ENCODE peak calls at places on chromosomes 4 and X, in ten cellular contexts. J is foreskin fibroblast, B is left lung, Y is fibroblast of lung, O is lower lobe of right lung, N is tibial nerve, A is AG04449, G is cardiac muscle cell, Q is hepatocyte, L is H9. D is an unnamed sample.

GRCh38 chr4:15003441-15003890 is 1.2 kb downstream of the CPEB2 start:
- DNase-seq in J (peak; percentile 71), B (peak; percentile 92), Y (peak; percentile 37), O (peak; percentile 79), N (peak; percentile 20), A (no peak), G (peak; percentile 53), Q (peak; percentile 82), L (peak; percentile 52), D (peak; percentile 93)

GRCh38 chr4:166527500-166527899 is 654.5 kb downstream of the TLL1 start:
- DNase-seq in J (peak; percentile 77), B (no peak), Y (peak; percentile 77), O (no peak), N (no peak), A (peak; percentile 29), G (peak; percentile 23), Q (no peak), L (peak; percentile 35), D (no peak)

GRCh38 chr4:87073187-87073569 is 138.4 kb downstream of the AFF1 start:
- DNase-seq in J (no peak), B (no peak), Y (no peak), O (no peak), N (no peak), A (no peak), G (no peak), Q (no peak), L (no peak), D (no peak)

GRCh38 chrX:20471483-20471882 is 204.8 kb upstream of the RPS6KA3 start:
- DNase-seq in J (no peak), B (no peak), Y (no peak), O (no peak), N (no peak), A (no peak), G (no peak), Q (no peak), L (no peak), D (no peak)

GRCh38 chr4:102503301-102503746 is 2.2 kb downstream of the NFKB1 start:
- DNase-seq in J (no peak), B (no peak), Y (no peak), O (no peak), N (no peak), A (no peak), G (no peak), Q (no peak), L (no peak), D (no peak)

GRCh38 chr4:19224820-19225219 is 1026.9 kb upstream of the SLIT2 start:
- DNase-seq in J (peak; percentile 38), B (no peak), Y (peak; percentile 23), O (no peak), N (no peak), A (no peak), G (peak; percentile 54), Q (peak; percentile 56), L (no peak), D (no peak)

GRCh38 chr4:70914631-70915030 is 12.5 kb downstream of the MOB1B start:
- DNase-seq in J (peak; percentile 7), B (no peak), Y (no peak), O (peak; percentile 51), N (no peak), A (no peak), G (no peak), Q (no peak), L (no peak), D (no peak)

GRCh38 chrX:70030242-70030823 is 19.4 kb downstream of the AWAT2 start:
- DNase-seq in J (peak; percentile 49), B (no peak), Y (peak; percentile 9), O (no peak), N (no peak), A (no peak), G (peak; percentile 78), Q (peak; percentile 62), L (peak; percentile 56), D (no peak)

GRCh38 chr4:48268956-48269860 is at the start of gene TEC:
- DNase-seq in J (peak; percentile 83), B (peak; percentile 91), Y (peak; percentile 21), O (peak; percentile 84), N (peak; percentile 17), A (no peak), G (no peak), Q (peak; percentile 62), L (peak; percentile 75), D (peak; percentile 68)

GRCh38 chr4:72305080-72305479 is 263.9 kb downstream of the ADAMTS3 start:
- DNase-seq in J (no peak), B (no peak), Y (no peak), O (no peak), N (no peak), A (no peak), G (no peak), Q (no peak), L (no peak), D (no peak)

GRCh38 chr4:27112587-27112986 is 251.9 kb downstream of the STIM2 start:
- DNase-seq in J (no peak), B (no peak), Y (no peak), O (no peak), N (no peak), A (no peak), G (no peak), Q (no peak), L (no peak), D (no peak)

GRCh38 chr4:27117453-27117852 is 256.8 kb downstream of the STIM2 start:
- DNase-seq in J (no peak), B (no peak), Y (no peak), O (no peak), N (no peak), A (no peak), G (no peak), Q (no peak), L (no peak), D (no peak)

DNA sequence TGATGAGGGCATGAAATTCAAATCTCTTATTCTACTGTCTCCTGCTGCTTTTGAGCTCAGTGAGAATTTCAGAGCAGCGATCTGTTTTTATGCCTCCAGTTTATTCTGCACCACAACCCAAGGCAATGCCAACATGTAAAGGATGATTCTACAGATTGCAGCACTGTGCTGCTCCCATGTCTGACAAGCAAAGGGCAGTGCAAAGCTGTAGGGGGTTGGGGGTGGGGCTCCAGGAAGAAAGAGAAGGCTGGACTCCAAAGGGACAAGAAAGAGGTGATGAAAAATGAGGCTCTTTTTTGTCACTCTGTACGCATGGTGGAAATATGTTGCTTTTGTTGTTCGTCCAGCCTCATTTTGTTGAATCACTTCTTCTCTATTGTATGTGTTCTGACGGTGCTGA is 254.6 kb downstream of the STIM2 start:
- DNase-seq in J (no peak), B (no peak), Y (no peak), O (no peak), N (no peak), A (no peak), G (no peak), Q (no peak), L (no peak), D (no peak)
- TF ChIP-seq CTCF in J (no peak), B (no peak), Y (no peak), O (no peak), N (no peak), A (no peak), G (no peak), Q (no peak), L (no peak), D (no peak)

GRCh38 chr4:23333946-23334878 is 555.6 kb downstream of the PPARGC1A start:
- DNase-seq in J (peak; percentile 83), B (no peak), Y (peak; percentile 99), O (no peak), N (no peak), A (peak; percentile 37), G (peak; percentile 95), Q (peak; percentile 26), L (peak; percentile 61), D (no peak)
- TF ChIP-seq CTCF in J (no peak), B (no peak), Y (no peak), O (no peak), N (no peak), A (no peak), G (peak; percentile 11), Q (peak; percentile 18), L (peak; percentile 59), D (peak; percentile 35)

DNA sequence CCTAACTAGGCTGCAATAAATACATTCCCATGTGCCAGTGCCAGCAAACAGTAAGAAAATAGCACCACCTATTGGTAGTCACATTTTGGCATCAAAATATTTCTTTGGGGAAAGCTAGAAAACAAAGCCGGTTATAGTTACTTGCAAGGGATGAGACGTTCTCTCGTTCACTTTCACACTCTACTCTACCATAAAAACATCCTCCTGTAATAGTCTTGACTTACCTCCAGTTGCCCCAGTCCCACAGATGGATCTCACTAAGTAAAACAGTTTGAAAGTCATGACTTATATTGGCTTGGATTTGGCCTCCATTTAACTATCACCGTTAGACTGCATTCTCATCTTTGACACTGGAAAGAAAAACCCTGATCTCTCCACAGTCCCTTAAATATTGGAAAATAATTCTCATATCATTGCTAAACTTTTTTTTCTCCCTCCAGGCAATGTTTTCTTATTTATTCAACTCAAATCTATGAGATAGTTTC is 9.7 kb downstream of the BMP3 start:
- DNase-seq in J (peak; percentile 70), B (no peak), Y (peak; percentile 9), O (no peak), N (no peak), A (peak; percentile 4), G (peak; percentile 55), Q (peak; percentile 49), L (no peak), D (no peak)
- TF ChIP-seq CTCF in J (peak; percentile 59), B (peak; percentile 23), Y (peak; percentile 78), O (peak; percentile 56), N (peak; percentile 49), A (peak; percentile 62), G (peak; percentile 73), Q (peak; percentile 83), L (peak; percentile 84), D (peak; percentile 78)

GRCh38 chr4:142721187-142721586 is 124.9 kb downstream of the INPP4B start:
- DNase-seq in J (peak; percentile 43), B (no peak), Y (peak; percentile 55), O (no peak), N (no peak), A (no peak), G (peak; percentile 7), Q (no peak), L (no peak), D (no peak)

GRCh38 chr4:142728209-142728608 is 117.9 kb downstream of the INPP4B start:
- DNase-seq in J (peak; percentile 79), B (no peak), Y (peak; percentile 21), O (no peak), N (no peak), A (no peak), G (no peak), Q (no peak), L (no peak), D (no peak)

DNA sequence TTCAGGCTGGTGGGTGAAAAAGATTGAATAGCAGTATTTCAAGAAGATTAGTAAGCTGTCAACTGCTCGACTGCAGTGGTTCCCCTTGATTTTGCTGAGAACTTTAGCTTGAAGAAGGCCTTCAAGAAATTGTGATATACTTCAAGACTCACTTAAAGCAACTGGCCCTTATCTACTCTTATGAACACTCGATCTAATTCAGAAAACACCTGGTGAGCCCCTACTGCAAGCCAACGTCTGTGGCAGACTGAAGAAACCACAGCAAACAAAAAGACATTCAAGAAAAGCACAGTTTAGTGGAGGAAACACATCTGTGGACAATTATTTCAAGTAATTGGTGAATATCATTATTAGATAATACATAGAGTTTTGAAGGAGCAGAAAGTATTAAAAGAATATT is 118.9 kb downstream of the INPP4B start:
- DNase-seq in J (no peak), B (no peak), Y (no peak), O (no peak), N (no peak), A (no peak), G (no peak), Q (no peak), L (no peak), D (no peak)
- TF ChIP-seq CTCF in J (no peak), B (no peak), Y (no peak), O (no peak), N (no peak), A (no peak), G (no peak), Q (no peak), L (no peak), D (no peak)

GRCh38 chr4:45638641-45639040 is 485.2 kb downstream of the GABRG1 start:
- DNase-seq in J (no peak), B (no peak), Y (no peak), O (no peak), N (no peak), A (no peak), G (no peak), Q (no peak), L (no peak), D (no peak)
- TF ChIP-seq CTCF in J (no peak), B (no peak), Y (no peak), O (no peak), N (no peak), A (no peak), G (no peak), Q (no peak), L (no peak), D (no peak)

D was measured in chondrocyte.